ENCODE peak calls at places on chromosomes 11 and 22, in eight cellular contexts. One of them, this sample, is unnamed.

GRCh38 chr11:11977206-11977938 is 31.1 kb downstream of the DKK3 start:
- DNase-seq in osteoblast: peak
- DNase-seq in thyroid gland: peak
- DNase-seq in neural progenitor cell: no peak
- DNase-seq in small intestine: no peak
- DNase-seq in HepG2: no peak
- DNase-seq in aorta: peak
- DNase-seq in CD8-positive, alpha-beta memory T cell: no peak
- DNase-seq in this sample: no peak

GRCh38 chr22:24542641-24543040 is 12.3 kb downstream of the GUCD1 start:
- DNase-seq in osteoblast: no peak
- DNase-seq in CD8-positive, alpha-beta memory T cell: no peak
- DNase-seq in HepG2: no peak
- DNase-seq in neural progenitor cell: no peak
- DNase-seq in aorta: no peak
- DNase-seq in small intestine: no peak
- DNase-seq in thyroid gland: peak
- DNase-seq in this sample: no peak

GRCh38 chr11:47269829-47270305 is at the start of gene MADD:
- DNase-seq in neural progenitor cell: peak
- DNase-seq in osteoblast: peak
- DNase-seq in small intestine: peak
- DNase-seq in aorta: peak
- DNase-seq in thyroid gland: peak
- DNase-seq in HepG2: peak
- DNase-seq in CD8-positive, alpha-beta memory T cell: peak
- DNase-seq in this sample: peak

GRCh38 chr11:37907461-37908223 is 1309.6 kb upstream of the RAG2 start:
- DNase-seq in neural progenitor cell: no peak
- DNase-seq in osteoblast: no peak
- DNase-seq in HepG2: no peak
- DNase-seq in CD8-positive, alpha-beta memory T cell: no peak
- DNase-seq in small intestine: no peak
- DNase-seq in aorta: no peak
- DNase-seq in thyroid gland: no peak
- DNase-seq in this sample: no peak

GRCh38 chr11:74720596-74721478 is 10.4 kb downstream of the CHRDL2 start:
- DNase-seq in neural progenitor cell: no peak
- DNase-seq in small intestine: no peak
- DNase-seq in HepG2: no peak
- DNase-seq in osteoblast: no peak
- DNase-seq in aorta: peak
- DNase-seq in thyroid gland: peak
- DNase-seq in CD8-positive, alpha-beta memory T cell: no peak
- DNase-seq in this sample: no peak

GRCh38 chr22:49871482-49871881 is 17.8 kb downstream of the ZBED4 start:
- DNase-seq in neural progenitor cell: no peak
- DNase-seq in CD8-positive, alpha-beta memory T cell: no peak
- DNase-seq in thyroid gland: no peak
- DNase-seq in osteoblast: no peak
- DNase-seq in aorta: no peak
- DNase-seq in HepG2: no peak
- DNase-seq in small intestine: no peak
- DNase-seq in this sample: no peak

GRCh38 chr11:75668508-75669297 is at the start of gene MAP6:
- DNase-seq in thyroid gland: peak
- DNase-seq in osteoblast: peak
- DNase-seq in aorta: peak
- DNase-seq in HepG2: no peak
- DNase-seq in CD8-positive, alpha-beta memory T cell: no peak
- DNase-seq in small intestine: peak
- DNase-seq in neural progenitor cell: peak
- DNase-seq in this sample: no peak

GRCh38 chr22:41009222-41009948 is 58.2 kb downstream of the RBX1 start:
- DNase-seq in small intestine: no peak
- DNase-seq in HepG2: no peak
- DNase-seq in osteoblast: peak
- DNase-seq in aorta: no peak
- DNase-seq in CD8-positive, alpha-beta memory T cell: no peak
- DNase-seq in neural progenitor cell: no peak
- DNase-seq in thyroid gland: no peak
- DNase-seq in this sample: no peak

GRCh38 chr22:39178206-39179111 is 26.0 kb upstream of the CBX7 start:
- DNase-seq in small intestine: no peak
- DNase-seq in CD8-positive, alpha-beta memory T cell: no peak
- DNase-seq in thyroid gland: no peak
- DNase-seq in osteoblast: peak
- DNase-seq in HepG2: no peak
- DNase-seq in aorta: no peak
- DNase-seq in neural progenitor cell: no peak
- DNase-seq in this sample: no peak

GRCh38 chr11:118615282-118615979 is 8.0 kb downstream of the PHLDB1 start:
- DNase-seq in thyroid gland: peak
- DNase-seq in aorta: peak
- DNase-seq in neural progenitor cell: peak
- DNase-seq in CD8-positive, alpha-beta memory T cell: no peak
- DNase-seq in HepG2: peak
- DNase-seq in osteoblast: no peak
- DNase-seq in small intestine: no peak
- DNase-seq in this sample: no peak

GRCh38 chr11:130872102-130872501 is 44.2 kb downstream of the SNX19 start:
- DNase-seq in neural progenitor cell: no peak
- DNase-seq in osteoblast: no peak
- DNase-seq in CD8-positive, alpha-beta memory T cell: no peak
- DNase-seq in small intestine: no peak
- DNase-seq in aorta: no peak
- DNase-seq in HepG2: no peak
- DNase-seq in thyroid gland: no peak
- DNase-seq in this sample: no peak

GRCh38 chr22:43263645-43264514 is 76.9 kb upstream of the TTLL12 start:
- DNase-seq in HepG2: peak
- DNase-seq in osteoblast: no peak
- DNase-seq in neural progenitor cell: no peak
- DNase-seq in thyroid gland: peak
- DNase-seq in CD8-positive, alpha-beta memory T cell: peak
- DNase-seq in aorta: peak
- DNase-seq in small intestine: peak
- DNase-seq in this sample: peak

GRCh38 chr22:19943665-19944026 is 2.0 kb upstream of the TXNRD2 start:
- DNase-seq in neural progenitor cell: no peak
- DNase-seq in small intestine: no peak
- DNase-seq in aorta: peak
- DNase-seq in CD8-positive, alpha-beta memory T cell: no peak
- DNase-seq in osteoblast: peak
- DNase-seq in HepG2: peak
- DNase-seq in thyroid gland: no peak
- DNase-seq in this sample: no peak

GRCh38 chr11:105802390-105802789 is 192.5 kb downstream of the GRIA4 start:
- DNase-seq in osteoblast: no peak
- DNase-seq in HepG2: no peak
- DNase-seq in aorta: no peak
- DNase-seq in neural progenitor cell: no peak
- DNase-seq in thyroid gland: no peak
- DNase-seq in small intestine: no peak
- DNase-seq in CD8-positive, alpha-beta memory T cell: no peak
- DNase-seq in this sample: no peak

GRCh38 chr11:114377612-114378267 is 22.6 kb downstream of the C11orf71 start:
- DNase-seq in neural progenitor cell: no peak
- DNase-seq in CD8-positive, alpha-beta memory T cell: no peak
- DNase-seq in osteoblast: peak
- DNase-seq in aorta: no peak
- DNase-seq in HepG2: no peak
- DNase-seq in thyroid gland: no peak
- DNase-seq in small intestine: no peak
- DNase-seq in this sample: no peak

GRCh38 chr22:44894782-44895181 is 115.0 kb downstream of the PHF21B start:
- DNase-seq in osteoblast: no peak
- DNase-seq in HepG2: no peak
- DNase-seq in neural progenitor cell: no peak
- DNase-seq in CD8-positive, alpha-beta memory T cell: no peak
- DNase-seq in thyroid gland: no peak
- DNase-seq in small intestine: no peak
- DNase-seq in aorta: no peak
- DNase-seq in this sample: no peak

GRCh38 chr11:110198031-110198729 is 98.2 kb downstream of the RDX start:
- DNase-seq in osteoblast: no peak
- DNase-seq in thyroid gland: no peak
- DNase-seq in CD8-positive, alpha-beta memory T cell: no peak
- DNase-seq in small intestine: no peak
- DNase-seq in aorta: no peak
- DNase-seq in neural progenitor cell: no peak
- DNase-seq in HepG2: no peak
- DNase-seq in this sample: no peak

DNA sequence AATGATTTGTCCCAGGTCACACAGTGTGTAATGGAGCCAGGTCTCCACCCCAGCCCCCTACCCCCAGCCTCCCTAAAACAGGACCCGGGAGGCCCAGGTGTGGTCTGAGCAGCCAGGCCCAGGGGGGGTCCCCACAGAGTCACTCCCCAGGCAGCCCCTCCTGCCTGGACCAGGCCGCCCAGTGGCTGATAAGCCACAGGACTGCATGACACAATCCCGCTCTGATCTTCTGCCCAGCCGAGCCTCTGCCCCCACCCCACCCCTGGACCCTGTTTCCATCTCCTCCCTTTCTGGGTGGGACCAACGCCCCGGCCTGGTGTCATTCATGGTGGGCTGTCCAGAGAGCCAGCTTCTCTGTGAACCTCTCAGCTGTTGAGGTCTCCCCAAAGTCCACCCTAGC is 7.7 kb upstream of the LIF start:
- DNase-seq in HepG2: no peak
- DNase-seq in neural progenitor cell: no peak
- DNase-seq in osteoblast: no peak
- DNase-seq in small intestine: no peak
- DNase-seq in CD8-positive, alpha-beta memory T cell: no peak
- DNase-seq in thyroid gland: no peak
- DNase-seq in aorta: no peak
- DNase-seq in this sample: no peak
- H3K4me3 ChIP-seq in HepG2: no peak
- H3K4me3 ChIP-seq in neural progenitor cell: no peak
- H3K4me3 ChIP-seq in osteoblast: no peak
- H3K4me3 ChIP-seq in small intestine: no peak
- H3K4me3 ChIP-seq in CD8-positive, alpha-beta memory T cell: no peak
- H3K4me3 ChIP-seq in thyroid gland: no peak
- H3K4me3 ChIP-seq in aorta: no peak
- H3K4me3 ChIP-seq in this sample: no peak

DNA sequence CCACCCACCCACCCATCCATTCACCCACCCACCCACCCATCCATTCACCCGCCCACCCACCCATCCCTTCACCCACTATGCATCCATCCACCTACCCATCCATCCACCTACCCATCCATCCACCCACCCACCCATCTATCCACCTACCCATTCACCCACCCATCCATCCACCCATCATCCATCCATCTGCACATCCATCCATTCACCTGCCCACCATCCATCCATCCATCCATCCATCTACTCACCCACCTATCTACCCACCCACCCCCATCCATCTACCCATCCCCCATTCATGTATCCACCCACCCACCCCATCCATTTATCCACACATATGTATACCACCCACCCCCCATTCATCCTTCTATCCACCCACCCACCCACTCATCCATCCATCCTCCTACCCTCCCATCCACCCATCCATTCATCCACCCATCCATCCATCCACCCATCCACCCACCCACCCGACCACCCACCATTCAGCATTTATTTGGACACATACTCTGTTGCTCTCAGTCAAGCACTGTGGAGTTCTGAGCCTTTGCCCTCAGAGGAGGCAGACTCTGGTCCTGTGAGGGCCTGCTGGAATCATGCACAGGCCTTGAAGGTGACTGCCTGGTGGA is 380.1 kb downstream of the TBC1D22A start:
- DNase-seq in thyroid gland: no peak
- DNase-seq in small intestine: no peak
- DNase-seq in CD8-positive, alpha-beta memory T cell: no peak
- DNase-seq in HepG2: no peak
- DNase-seq in aorta: no peak
- DNase-seq in osteoblast: no peak
- DNase-seq in neural progenitor cell: no peak
- DNase-seq in this sample: no peak
- H3K4me3 ChIP-seq in thyroid gland: no peak
- H3K4me3 ChIP-seq in small intestine: no peak
- H3K4me3 ChIP-seq in CD8-positive, alpha-beta memory T cell: no peak
- H3K4me3 ChIP-seq in HepG2: no peak
- H3K4me3 ChIP-seq in aorta: no peak
- H3K4me3 ChIP-seq in osteoblast: no peak
- H3K4me3 ChIP-seq in neural progenitor cell: no peak
- H3K4me3 ChIP-seq in this sample: no peak

DNA sequence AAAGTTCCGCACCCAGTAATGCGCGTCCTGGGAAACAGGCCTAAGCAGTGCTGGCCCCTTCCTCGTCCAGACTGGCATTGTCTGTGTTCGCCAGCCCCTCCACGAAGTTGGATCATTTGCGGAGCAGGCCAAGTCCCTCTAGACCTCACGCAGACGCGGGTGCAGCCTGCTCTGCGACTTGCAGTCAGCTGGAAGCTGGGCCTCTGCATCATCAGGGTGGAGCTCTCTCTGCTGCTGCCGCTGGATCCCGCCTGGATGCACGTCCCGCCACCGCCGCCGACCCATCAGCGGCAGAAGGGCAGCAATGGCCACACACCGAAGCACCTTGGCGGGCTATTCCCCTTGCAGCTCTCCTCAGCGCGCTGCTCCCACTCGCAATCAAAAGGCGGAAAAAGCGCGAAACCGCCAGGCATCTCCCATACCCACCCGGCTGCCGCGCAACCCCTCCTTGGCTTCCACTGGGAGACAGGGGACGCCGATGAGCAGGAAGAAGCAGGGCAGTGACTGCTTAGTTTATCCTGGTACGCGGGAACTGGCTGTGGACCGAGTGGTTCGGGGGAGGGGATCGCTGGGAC is 34.1 kb upstream of the GLYATL1 start:
- DNase-seq in CD8-positive, alpha-beta memory T cell: no peak
- DNase-seq in thyroid gland: no peak
- DNase-seq in neural progenitor cell: peak
- DNase-seq in small intestine: no peak
- DNase-seq in HepG2: no peak
- DNase-seq in aorta: peak
- DNase-seq in osteoblast: peak
- DNase-seq in this sample: no peak
- H3K4me3 ChIP-seq in CD8-positive, alpha-beta memory T cell: no peak
- H3K4me3 ChIP-seq in thyroid gland: no peak
- H3K4me3 ChIP-seq in neural progenitor cell: peak
- H3K4me3 ChIP-seq in small intestine: no peak
- H3K4me3 ChIP-seq in HepG2: no peak
- H3K4me3 ChIP-seq in aorta: no peak
- H3K4me3 ChIP-seq in osteoblast: peak
- H3K4me3 ChIP-seq in this sample: no peak

DNA sequence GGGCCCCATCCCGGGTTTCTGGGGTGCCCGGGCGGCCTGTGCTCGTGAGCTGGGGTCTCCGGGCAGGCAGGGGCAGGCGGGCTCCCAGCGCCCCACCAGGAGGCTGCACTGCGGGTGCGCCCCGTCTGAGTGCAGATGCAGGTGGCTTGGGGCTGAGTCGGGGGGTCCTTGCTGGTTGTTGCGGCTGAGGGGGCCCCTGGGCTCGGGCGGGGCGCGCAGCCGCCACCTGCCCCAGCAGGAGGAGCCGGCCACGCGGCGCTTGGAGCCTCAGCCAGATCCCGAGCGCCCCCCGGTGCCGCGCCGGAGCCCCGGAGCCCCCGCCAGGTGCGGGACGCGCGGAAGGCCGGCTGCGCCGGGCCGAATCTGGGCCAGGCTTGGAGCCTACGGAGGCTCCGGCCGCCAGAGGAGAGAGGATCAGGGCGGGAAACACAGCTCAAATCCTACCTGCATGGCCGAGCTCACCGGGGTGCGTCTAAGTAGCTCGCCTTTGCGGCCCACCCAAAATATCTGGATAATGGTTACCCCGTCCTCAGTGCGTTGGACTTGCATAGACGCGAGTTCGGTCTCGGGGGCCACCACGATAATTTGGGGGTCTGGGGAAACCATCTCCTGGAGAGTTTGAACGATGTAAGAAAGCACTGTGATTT is 625 bp upstream of the IGF2 start:
- DNase-seq in neural progenitor cell: peak
- DNase-seq in osteoblast: no peak
- DNase-seq in CD8-positive, alpha-beta memory T cell: no peak
- DNase-seq in aorta: no peak
- DNase-seq in thyroid gland: no peak
- DNase-seq in HepG2: peak
- DNase-seq in small intestine: no peak
- DNase-seq in this sample: no peak
- H3K4me3 ChIP-seq in neural progenitor cell: peak
- H3K4me3 ChIP-seq in osteoblast: no peak
- H3K4me3 ChIP-seq in CD8-positive, alpha-beta memory T cell: no peak
- H3K4me3 ChIP-seq in aorta: no peak
- H3K4me3 ChIP-seq in thyroid gland: no peak
- H3K4me3 ChIP-seq in HepG2: peak
- H3K4me3 ChIP-seq in small intestine: no peak
- H3K4me3 ChIP-seq in this sample: no peak

This sample was measured in effector memory CD4-positive, alpha-beta T cell.